ENCODE peak calls at places on chromosome 10, in nine cellular contexts. U is AG10803, J is H9, W is neural progenitor cell, C is GM13976, O is adrenal gland, V is retinal pigment epithelial cell, H is AG04450, M is brain microvascular endothelial cell. I is an unnamed sample.

GRCh38 chr10:30151581-30152389 is 92.4 kb upstream of the JCAD start:
- DNase-seq in U (peak), J (peak), W (no peak), C (no peak), O (peak), V (peak), H (peak), M (peak), I (no peak)

GRCh38 chr10:30751678-30752331 is 122.3 kb upstream of the LYZL2 start:
- DNase-seq in U (peak), J (peak), W (peak), C (peak), O (no peak), V (peak), H (peak), M (peak), I (no peak)

GRCh38 chr10:86317949-86318725 is 48.5 kb downstream of the GRID1 start:
- DNase-seq in U (no peak), J (peak), W (no peak), C (no peak), O (no peak), V (no peak), H (no peak), M (no peak), I (no peak)

GRCh38 chr10:129550658-129551057 is 83.6 kb downstream of the MGMT start:
- DNase-seq in U (no peak), J (no peak), W (no peak), C (no peak), O (no peak), V (no peak), H (no peak), M (no peak), I (no peak)

GRCh38 chr10:51117053-51117660 is 42.9 kb downstream of the PRKG1 start:
- DNase-seq in U (peak), J (no peak), W (no peak), C (no peak), O (no peak), V (no peak), H (no peak), M (no peak), I (no peak)

GRCh38 chr10:27599546-27599945 is 95.4 kb downstream of the RAB18 start:
- DNase-seq in U (no peak), J (no peak), W (no peak), C (no peak), O (no peak), V (no peak), H (no peak), M (no peak), I (no peak)

GRCh38 chr10:130181858-130182257 is 45.7 kb downstream of the GLRX3 start:
- DNase-seq in U (no peak), J (no peak), W (no peak), C (no peak), O (no peak), V (no peak), H (no peak), M (no peak), I (no peak)

GRCh38 chr10:50310560-50311174 is 59.4 kb upstream of the ASAH2 start:
- DNase-seq in U (no peak), J (peak), W (peak), C (no peak), O (peak), V (no peak), H (no peak), M (no peak), I (no peak)

GRCh38 chr10:27819781-27820531 is 74.3 kb upstream of the MKX start:
- DNase-seq in U (peak), J (no peak), W (no peak), C (no peak), O (peak), V (peak), H (peak), M (peak), I (no peak)

GRCh38 chr10:48990226-48990625 is 50.6 kb upstream of the LRRC18 start:
- DNase-seq in U (no peak), J (no peak), W (no peak), C (no peak), O (no peak), V (no peak), H (no peak), M (no peak), I (no peak)

GRCh38 chr10:93435621-93436385 is 46.3 kb downstream of the MYOF start:
- DNase-seq in U (peak), J (no peak), W (peak), C (no peak), O (no peak), V (peak), H (no peak), M (peak), I (no peak)
- TF ChIP-seq CTCF in U (no peak), J (no peak), W (no peak), C (no peak), O (no peak), V (no peak), H (no peak), M (no peak), I (no peak)

GRCh38 chr10:132938472-132939329 is 3.7 kb downstream of the CFAP46 start:
- DNase-seq in U (no peak), J (peak), W (peak), C (no peak), O (no peak), V (no peak), H (no peak), M (peak), I (no peak)
- TF ChIP-seq CTCF in U (peak), J (peak), W (peak), C (peak), O (no peak), V (peak), H (peak), M (peak), I (peak)

GRCh38 chr10:43137701-43137970 is 609 bp upstream of the CSGALNACT2 start:
- DNase-seq in U (peak), J (no peak), W (peak), C (peak), O (peak), V (no peak), H (no peak), M (peak), I (peak)
- TF ChIP-seq CTCF in U (no peak), J (no peak), W (no peak), C (no peak), O (no peak), V (no peak), H (no peak), M (no peak), I (no peak)

DNA sequence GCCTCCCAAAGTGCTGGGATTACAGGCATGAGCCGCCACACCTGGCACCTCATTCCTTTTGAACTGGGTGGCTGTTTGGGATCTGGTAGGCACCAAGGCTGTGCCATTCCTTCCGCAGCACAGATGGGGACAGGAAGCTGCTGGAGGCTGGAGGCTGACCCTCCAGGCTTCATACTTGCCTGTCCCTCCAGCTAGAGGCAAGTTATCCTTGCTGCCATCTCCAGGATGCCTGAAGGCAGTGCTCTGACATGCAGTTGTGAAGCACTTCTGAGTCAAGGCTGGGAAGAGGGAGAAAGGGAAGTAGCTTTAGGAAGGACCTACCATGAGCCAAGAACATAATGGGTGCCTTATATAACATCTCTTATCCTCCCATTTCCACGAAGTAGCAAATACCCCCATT is 9.4 kb downstream of the MARVELD1 start:
- DNase-seq in U (no peak), J (no peak), W (no peak), C (no peak), O (no peak), V (no peak), H (no peak), M (no peak), I (no peak)
- TF ChIP-seq CTCF in U (peak), J (peak), W (no peak), C (no peak), O (no peak), V (no peak), H (no peak), M (no peak), I (no peak)

GRCh38 chr10:70684841-70685457 is 12.6 kb downstream of the ADAMTS14 start:
- DNase-seq in U (no peak), J (no peak), W (no peak), C (no peak), O (no peak), V (no peak), H (no peak), M (no peak), I (no peak)
- TF ChIP-seq CTCF in U (no peak), J (no peak), W (no peak), C (no peak), O (no peak), V (no peak), H (no peak), M (peak), I (peak)

GRCh38 chr10:73229567-73229966 is 17.5 kb downstream of the DNAJC9 start:
- DNase-seq in U (no peak), J (no peak), W (no peak), C (no peak), O (no peak), V (no peak), H (no peak), M (no peak), I (no peak)

GRCh38 chr10:73234695-73235094 is 12.4 kb downstream of the DNAJC9 start:
- DNase-seq in U (no peak), J (no peak), W (no peak), C (no peak), O (no peak), V (no peak), H (no peak), M (no peak), I (no peak)

GRCh38 chr10:73233883-73234282 is 13.2 kb downstream of the DNAJC9 start:
- DNase-seq in U (no peak), J (no peak), W (no peak), C (no peak), O (no peak), V (no peak), H (no peak), M (no peak), I (no peak)

GRCh38 chr10:73228247-73228646 is 18.8 kb downstream of the DNAJC9 start:
- DNase-seq in U (no peak), J (no peak), W (no peak), C (no peak), O (no peak), V (no peak), H (no peak), M (no peak), I (no peak)

GRCh38 chr10:73232887-73233286 is 14.2 kb downstream of the DNAJC9 start:
- DNase-seq in U (no peak), J (peak), W (peak), C (no peak), O (no peak), V (no peak), H (no peak), M (no peak), I (no peak)
- TF ChIP-seq CTCF in U (peak), J (peak), W (peak), C (no peak), O (no peak), V (peak), H (peak), M (peak), I (peak)

DNA sequence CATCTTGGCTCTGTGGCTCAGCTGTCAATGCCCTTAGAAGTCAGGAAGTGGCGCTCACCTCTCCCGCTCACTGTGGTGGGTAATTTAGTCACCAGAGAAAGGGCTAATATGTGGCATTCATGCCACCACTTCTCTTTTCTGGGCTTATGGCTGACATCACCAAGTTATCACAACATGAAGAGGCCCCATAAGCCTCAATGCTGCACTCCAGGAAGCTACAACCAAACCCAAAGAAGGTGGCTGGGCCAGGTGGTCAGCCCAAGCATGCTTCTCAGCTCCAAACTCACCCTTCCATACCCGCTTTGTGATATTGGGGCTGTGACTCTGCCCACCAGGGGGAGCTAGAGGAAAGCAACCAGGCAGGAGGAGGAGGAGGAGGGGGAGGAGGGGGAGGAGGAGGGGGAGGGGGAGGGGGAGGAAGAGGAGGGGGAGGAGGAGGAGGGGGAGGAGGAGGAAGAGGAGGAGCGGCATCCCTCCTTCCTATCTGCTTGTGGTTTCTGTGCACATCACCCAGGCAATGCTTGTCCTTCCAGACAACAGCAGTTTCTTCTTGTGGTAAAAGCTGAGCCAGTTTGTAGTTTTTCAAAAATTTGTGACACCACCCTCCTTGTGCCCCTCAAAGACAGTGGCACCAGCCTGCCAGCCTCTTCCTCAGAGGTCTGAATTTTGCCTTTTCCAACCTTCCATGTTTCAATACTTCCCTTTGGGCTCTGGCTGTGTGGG is 42.1 kb downstream of the CYP26A1 start:
- DNase-seq in U (peak), J (peak), W (peak), C (peak), O (peak), V (no peak), H (no peak), M (peak), I (peak)
- TF ChIP-seq CTCF in U (peak), J (peak), W (peak), C (peak), O (peak), V (peak), H (peak), M (peak), I (peak)

GRCh38 chr10:132194726-132195125 is 8.0 kb downstream of the DPYSL4 start:
- DNase-seq in U (no peak), J (no peak), W (no peak), C (no peak), O (no peak), V (no peak), H (no peak), M (no peak), I (no peak)

GRCh38 chr10:132189810-132190422 is 3.2 kb downstream of the DPYSL4 start:
- DNase-seq in U (no peak), J (no peak), W (no peak), C (no peak), O (no peak), V (no peak), H (no peak), M (no peak), I (no peak)

GRCh38 chr10:132193907-132194552 is 7.3 kb downstream of the DPYSL4 start:
- DNase-seq in U (no peak), J (no peak), W (peak), C (peak), O (peak), V (no peak), H (no peak), M (no peak), I (no peak)

GRCh38 chr10:132192991-132193670 is 6.4 kb downstream of the DPYSL4 start:
- DNase-seq in U (no peak), J (no peak), W (no peak), C (no peak), O (peak), V (no peak), H (no peak), M (no peak), I (no peak)

DNA sequence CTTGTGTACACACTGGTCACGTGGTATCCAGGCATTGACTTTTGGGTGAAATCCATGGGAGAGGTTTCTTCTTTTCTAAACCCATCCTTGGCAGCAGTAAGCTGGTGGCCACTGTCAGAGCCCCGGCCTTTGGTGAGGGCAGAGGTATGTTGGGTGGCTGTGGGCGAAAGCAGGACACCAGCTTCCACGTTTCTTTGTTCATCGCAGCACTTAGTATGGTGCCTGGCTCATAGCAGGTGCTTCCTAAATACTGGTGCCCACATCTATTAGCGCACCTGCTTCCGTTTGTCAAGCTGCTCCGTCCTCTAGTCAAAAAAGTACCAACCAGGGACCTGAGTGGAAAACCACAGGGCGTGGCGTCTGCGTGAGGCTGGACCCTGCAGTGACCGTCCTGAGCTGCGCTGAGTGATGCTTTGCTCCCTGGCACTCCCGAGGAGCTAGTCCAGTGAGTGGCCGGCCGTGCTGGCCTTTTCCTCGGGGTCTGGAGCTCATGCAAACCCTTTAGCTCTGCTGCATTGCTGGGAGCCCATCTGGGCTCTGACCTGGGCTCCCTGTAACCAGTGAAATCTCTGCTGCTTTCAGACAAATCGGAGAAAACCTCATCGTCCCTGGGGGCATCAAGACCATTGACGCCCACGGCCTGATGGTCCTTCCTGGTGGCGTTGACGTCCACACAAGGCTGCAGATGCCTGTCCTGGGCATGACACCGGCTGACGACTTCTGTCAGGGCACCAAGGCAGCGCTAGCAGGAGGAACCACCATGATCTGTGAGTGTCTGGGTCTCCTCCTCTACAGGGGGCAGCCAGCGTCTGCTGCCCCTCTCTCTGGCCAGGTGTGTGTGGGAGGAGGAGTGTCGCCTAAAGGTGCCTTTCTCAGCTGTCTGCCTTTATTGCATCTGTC is 5.6 kb downstream of the DPYSL4 start:
- DNase-seq in U (no peak), J (no peak), W (no peak), C (no peak), O (no peak), V (no peak), H (no peak), M (no peak), I (no peak)
- TF ChIP-seq CTCF in U (no peak), J (no peak), W (no peak), C (no peak), O (no peak), V (no peak), H (no peak), M (no peak), I (no peak)